ENCODE peak calls at places on chromosomes 5 and 9, in nine cellular contexts. One of them, this sample, is unnamed.

GRCh38 chr5:60806591-60807243 is 37.4 kb downstream of the ELOVL7 start:
- DNase-seq in BE2C: no peak
- DNase-seq in choroid plexus epithelial cell: no peak
- DNase-seq in endothelial cell: no peak
- DNase-seq in fibroblast of pulmonary artery: no peak
- DNase-seq in mesothelial cell of epicardium: no peak
- DNase-seq in stomach: no peak
- DNase-seq in spleen: no peak
- DNase-seq in lower leg skin: no peak
- DNase-seq in this sample: no peak

GRCh38 chr5:33231935-33232334 is 208.8 kb upstream of the TARS1 start:
- DNase-seq in choroid plexus epithelial cell: peak
- DNase-seq in mesothelial cell of epicardium: no peak
- DNase-seq in BE2C: no peak
- DNase-seq in lower leg skin: no peak
- DNase-seq in endothelial cell: no peak
- DNase-seq in spleen: no peak
- DNase-seq in fibroblast of pulmonary artery: peak
- DNase-seq in stomach: no peak
- DNase-seq in this sample: no peak

GRCh38 chr5:1655496-1656270 is 131.9 kb upstream of the LPCAT1 start:
- DNase-seq in spleen: no peak
- DNase-seq in fibroblast of pulmonary artery: no peak
- DNase-seq in mesothelial cell of epicardium: no peak
- DNase-seq in BE2C: no peak
- DNase-seq in lower leg skin: peak
- DNase-seq in stomach: no peak
- DNase-seq in endothelial cell: no peak
- DNase-seq in choroid plexus epithelial cell: no peak
- DNase-seq in this sample: no peak

GRCh38 chr5:164119806-164120440 is 614.5 kb downstream of the MAT2B start:
- DNase-seq in fibroblast of pulmonary artery: peak
- DNase-seq in lower leg skin: no peak
- DNase-seq in mesothelial cell of epicardium: no peak
- DNase-seq in endothelial cell: no peak
- DNase-seq in choroid plexus epithelial cell: peak
- DNase-seq in stomach: no peak
- DNase-seq in spleen: no peak
- DNase-seq in BE2C: peak
- DNase-seq in this sample: no peak

GRCh38 chr5:82386576-82386975 is 108.4 kb upstream of the RPS23 start:
- DNase-seq in mesothelial cell of epicardium: no peak
- DNase-seq in stomach: no peak
- DNase-seq in BE2C: no peak
- DNase-seq in choroid plexus epithelial cell: no peak
- DNase-seq in spleen: no peak
- DNase-seq in endothelial cell: no peak
- DNase-seq in fibroblast of pulmonary artery: no peak
- DNase-seq in lower leg skin: no peak
- DNase-seq in this sample: no peak

GRCh38 chr5:40376566-40376965 is 303.1 kb upstream of the PTGER4 start:
- DNase-seq in endothelial cell: no peak
- DNase-seq in fibroblast of pulmonary artery: no peak
- DNase-seq in BE2C: no peak
- DNase-seq in lower leg skin: no peak
- DNase-seq in mesothelial cell of epicardium: no peak
- DNase-seq in stomach: no peak
- DNase-seq in choroid plexus epithelial cell: no peak
- DNase-seq in spleen: no peak
- DNase-seq in this sample: no peak

GRCh38 chr9:13266172-13266571 is 13.3 kb downstream of the MPDZ start:
- DNase-seq in fibroblast of pulmonary artery: peak
- DNase-seq in mesothelial cell of epicardium: no peak
- DNase-seq in lower leg skin: no peak
- DNase-seq in stomach: no peak
- DNase-seq in spleen: no peak
- DNase-seq in choroid plexus epithelial cell: peak
- DNase-seq in BE2C: no peak
- DNase-seq in endothelial cell: no peak
- DNase-seq in this sample: no peak

GRCh38 chr5:133867341-133867740 is 101.1 kb downstream of the C5orf15 start:
- DNase-seq in lower leg skin: no peak
- DNase-seq in mesothelial cell of epicardium: no peak
- DNase-seq in fibroblast of pulmonary artery: no peak
- DNase-seq in stomach: no peak
- DNase-seq in BE2C: no peak
- DNase-seq in choroid plexus epithelial cell: no peak
- DNase-seq in spleen: no peak
- DNase-seq in endothelial cell: no peak
- DNase-seq in this sample: no peak

GRCh38 chr9:86405926-86406325 is 51.7 kb upstream of the TUT7 start:
- DNase-seq in BE2C: no peak
- DNase-seq in endothelial cell: no peak
- DNase-seq in mesothelial cell of epicardium: no peak
- DNase-seq in lower leg skin: no peak
- DNase-seq in stomach: no peak
- DNase-seq in fibroblast of pulmonary artery: peak
- DNase-seq in choroid plexus epithelial cell: peak
- DNase-seq in spleen: no peak
- DNase-seq in this sample: no peak

GRCh38 chr5:109318455-109319108 is 91.2 kb downstream of the PJA2 start:
- DNase-seq in mesothelial cell of epicardium: no peak
- DNase-seq in lower leg skin: no peak
- DNase-seq in endothelial cell: no peak
- DNase-seq in stomach: no peak
- DNase-seq in BE2C: no peak
- DNase-seq in fibroblast of pulmonary artery: no peak
- DNase-seq in choroid plexus epithelial cell: no peak
- DNase-seq in spleen: no peak
- DNase-seq in this sample: no peak

GRCh38 chr5:151141535-151141934 is 16.0 kb downstream of the ANXA6 start:
- DNase-seq in lower leg skin: no peak
- DNase-seq in stomach: no peak
- DNase-seq in BE2C: no peak
- DNase-seq in choroid plexus epithelial cell: peak
- DNase-seq in mesothelial cell of epicardium: no peak
- DNase-seq in fibroblast of pulmonary artery: no peak
- DNase-seq in spleen: peak
- DNase-seq in endothelial cell: no peak
- DNase-seq in this sample: no peak

GRCh38 chr5:180648658-180649296 is 623 bp downstream of the FLT4 start:
- DNase-seq in endothelial cell: peak
- DNase-seq in lower leg skin: peak
- DNase-seq in spleen: no peak
- DNase-seq in mesothelial cell of epicardium: no peak
- DNase-seq in BE2C: no peak
- DNase-seq in fibroblast of pulmonary artery: no peak
- DNase-seq in stomach: no peak
- DNase-seq in choroid plexus epithelial cell: no peak
- DNase-seq in this sample: peak

GRCh38 chr9:126328415-126328814 is 1.8 kb downstream of the MVB12B start:
- DNase-seq in spleen: no peak
- DNase-seq in BE2C: no peak
- DNase-seq in endothelial cell: no peak
- DNase-seq in stomach: no peak
- DNase-seq in mesothelial cell of epicardium: no peak
- DNase-seq in lower leg skin: no peak
- DNase-seq in fibroblast of pulmonary artery: no peak
- DNase-seq in choroid plexus epithelial cell: no peak
- DNase-seq in this sample: no peak

DNA sequence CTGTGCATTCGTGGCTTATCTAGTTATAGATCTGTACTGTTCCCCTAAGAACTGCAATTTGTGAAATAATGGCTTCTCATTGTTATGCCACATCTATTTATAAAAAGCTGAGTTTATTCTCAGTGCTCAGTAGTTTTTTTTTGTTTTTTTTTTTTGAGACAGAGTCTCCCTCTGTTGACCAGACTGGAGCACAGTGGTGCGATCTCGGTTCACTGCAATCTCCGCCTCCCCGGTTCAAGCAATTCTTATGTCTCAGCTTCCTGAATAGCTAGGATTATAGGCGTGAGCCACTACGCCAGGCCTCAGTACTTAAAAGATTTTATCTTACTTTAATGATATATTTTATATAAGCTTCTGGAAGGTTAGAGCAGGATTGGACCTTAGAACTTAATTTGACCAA is 19.0 kb downstream of the SEC61B start:
- DNase-seq in mesothelial cell of epicardium: no peak
- DNase-seq in endothelial cell: no peak
- DNase-seq in spleen: no peak
- DNase-seq in fibroblast of pulmonary artery: no peak
- DNase-seq in stomach: no peak
- DNase-seq in lower leg skin: no peak
- DNase-seq in choroid plexus epithelial cell: peak
- DNase-seq in BE2C: no peak
- DNase-seq in this sample: no peak
- TF ChIP-seq CTCF in mesothelial cell of epicardium: no peak
- TF ChIP-seq CTCF in endothelial cell: no peak
- TF ChIP-seq CTCF in spleen: no peak
- TF ChIP-seq CTCF in fibroblast of pulmonary artery: no peak
- TF ChIP-seq CTCF in stomach: no peak
- TF ChIP-seq CTCF in lower leg skin: no peak
- TF ChIP-seq CTCF in choroid plexus epithelial cell: peak
- TF ChIP-seq CTCF in BE2C: peak
- TF ChIP-seq CTCF in this sample: peak

GRCh38 chr5:18281947-18282557 is 647.8 kb downstream of the TAF11L14 start:
- DNase-seq in stomach: no peak
- DNase-seq in lower leg skin: no peak
- DNase-seq in choroid plexus epithelial cell: peak
- DNase-seq in fibroblast of pulmonary artery: peak
- DNase-seq in mesothelial cell of epicardium: no peak
- DNase-seq in BE2C: no peak
- DNase-seq in endothelial cell: no peak
- DNase-seq in spleen: no peak
- DNase-seq in this sample: no peak
- TF ChIP-seq CTCF in stomach: peak
- TF ChIP-seq CTCF in lower leg skin: no peak
- TF ChIP-seq CTCF in choroid plexus epithelial cell: peak
- TF ChIP-seq CTCF in fibroblast of pulmonary artery: peak
- TF ChIP-seq CTCF in mesothelial cell of epicardium: peak
- TF ChIP-seq CTCF in BE2C: peak
- TF ChIP-seq CTCF in endothelial cell: peak
- TF ChIP-seq CTCF in spleen: peak
- TF ChIP-seq CTCF in this sample: peak

GRCh38 chr5:114450516-114450909 is 88.6 kb downstream of the KCNN2 start:
- DNase-seq in spleen: no peak
- DNase-seq in mesothelial cell of epicardium: no peak
- DNase-seq in stomach: no peak
- DNase-seq in endothelial cell: no peak
- DNase-seq in choroid plexus epithelial cell: peak
- DNase-seq in lower leg skin: no peak
- DNase-seq in fibroblast of pulmonary artery: peak
- DNase-seq in BE2C: peak
- DNase-seq in this sample: no peak

GRCh38 chr5:114449836-114450515 is 88.1 kb downstream of the KCNN2 start:
- DNase-seq in spleen: peak
- DNase-seq in mesothelial cell of epicardium: peak
- DNase-seq in BE2C: peak
- DNase-seq in fibroblast of pulmonary artery: peak
- DNase-seq in choroid plexus epithelial cell: peak
- DNase-seq in lower leg skin: peak
- DNase-seq in endothelial cell: peak
- DNase-seq in stomach: peak
- DNase-seq in this sample: peak

GRCh38 chr5:114448496-114448895 is 86.6 kb downstream of the KCNN2 start:
- DNase-seq in mesothelial cell of epicardium: no peak
- DNase-seq in fibroblast of pulmonary artery: peak
- DNase-seq in endothelial cell: no peak
- DNase-seq in choroid plexus epithelial cell: no peak
- DNase-seq in BE2C: no peak
- DNase-seq in lower leg skin: no peak
- DNase-seq in spleen: no peak
- DNase-seq in stomach: no peak
- DNase-seq in this sample: no peak

DNA sequence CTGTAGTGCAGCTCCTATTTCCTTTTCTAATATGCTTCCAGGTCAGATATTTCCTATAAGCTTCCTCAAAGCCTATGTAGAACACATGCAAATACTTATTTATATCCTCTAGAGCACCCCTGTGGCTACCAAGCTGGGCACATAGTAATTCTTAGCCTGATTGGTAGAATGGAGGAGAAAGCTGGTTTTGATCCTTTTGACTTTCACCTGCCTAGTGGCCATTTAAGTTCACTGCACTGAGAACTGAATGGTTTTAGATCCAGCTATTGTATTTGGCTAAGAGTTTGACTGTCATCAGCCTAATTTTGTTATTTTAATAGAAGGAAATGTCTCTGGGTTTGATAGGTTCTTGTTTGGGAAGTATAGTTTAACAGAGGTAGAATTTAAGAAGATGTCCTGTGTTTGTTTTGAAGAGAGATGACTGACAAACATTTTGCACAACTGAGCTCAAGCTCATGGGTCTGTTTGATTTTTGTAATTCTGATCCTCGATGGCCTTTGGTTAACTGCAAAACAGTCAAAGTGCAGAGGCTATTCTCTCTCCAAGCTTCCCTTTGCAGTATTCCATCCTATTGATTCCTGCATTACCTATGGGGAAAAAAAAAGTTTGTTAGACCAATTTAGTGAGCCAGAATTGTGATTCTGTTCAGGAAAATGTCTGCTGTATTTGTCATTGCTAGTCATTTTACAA is 85.4 kb downstream of the KCNN2 start:
- DNase-seq in BE2C: no peak
- DNase-seq in fibroblast of pulmonary artery: peak
- DNase-seq in spleen: no peak
- DNase-seq in stomach: no peak
- DNase-seq in choroid plexus epithelial cell: peak
- DNase-seq in lower leg skin: no peak
- DNase-seq in endothelial cell: no peak
- DNase-seq in mesothelial cell of epicardium: no peak
- DNase-seq in this sample: no peak
- TF ChIP-seq CTCF in BE2C: peak
- TF ChIP-seq CTCF in fibroblast of pulmonary artery: peak
- TF ChIP-seq CTCF in spleen: no peak
- TF ChIP-seq CTCF in stomach: no peak
- TF ChIP-seq CTCF in choroid plexus epithelial cell: peak
- TF ChIP-seq CTCF in lower leg skin: no peak
- TF ChIP-seq CTCF in endothelial cell: peak
- TF ChIP-seq CTCF in mesothelial cell of epicardium: peak
- TF ChIP-seq CTCF in this sample: peak

DNA sequence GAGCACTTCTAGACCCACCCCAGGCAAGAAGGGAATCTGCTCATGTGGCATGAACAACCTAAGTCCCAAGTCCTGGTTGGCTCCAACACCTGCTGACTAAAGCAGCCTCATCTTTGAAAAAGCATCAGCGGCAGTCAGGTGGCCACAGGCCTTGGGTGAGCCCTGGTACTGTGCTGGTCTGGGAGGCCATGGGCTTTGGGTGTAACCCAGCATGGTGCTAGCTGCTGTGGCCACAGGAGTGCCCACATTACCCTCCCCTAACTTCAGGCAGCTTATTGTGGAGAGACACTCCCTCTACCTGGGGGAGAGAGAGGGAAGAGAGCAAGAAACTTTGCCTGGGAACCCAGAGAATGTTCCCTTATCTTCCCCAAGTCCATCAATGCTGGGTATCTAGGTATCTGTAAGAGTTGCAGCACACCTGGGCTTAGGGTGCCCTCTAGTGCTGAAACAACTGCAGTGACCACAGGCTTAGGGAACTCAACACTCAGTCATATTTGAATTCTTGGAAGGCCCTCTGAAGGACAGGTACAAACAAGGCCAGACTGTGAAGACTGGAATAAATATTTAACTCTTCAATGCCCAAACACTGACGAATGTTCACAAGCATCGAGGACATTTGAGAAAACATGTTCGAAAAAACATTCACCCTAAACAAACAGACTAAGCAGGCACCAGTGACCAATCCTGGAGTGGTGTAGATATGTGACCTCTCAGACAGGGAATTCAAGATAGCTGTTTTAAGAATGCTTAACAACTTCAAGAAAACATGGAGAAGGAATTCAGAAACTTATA is 69.9 kb upstream of the OR2K2 start:
- DNase-seq in endothelial cell: peak
- DNase-seq in BE2C: peak
- DNase-seq in fibroblast of pulmonary artery: peak
- DNase-seq in stomach: peak
- DNase-seq in mesothelial cell of epicardium: no peak
- DNase-seq in choroid plexus epithelial cell: peak
- DNase-seq in spleen: no peak
- DNase-seq in lower leg skin: no peak
- DNase-seq in this sample: no peak
- TF ChIP-seq CTCF in endothelial cell: peak
- TF ChIP-seq CTCF in BE2C: peak
- TF ChIP-seq CTCF in fibroblast of pulmonary artery: peak
- TF ChIP-seq CTCF in stomach: peak
- TF ChIP-seq CTCF in mesothelial cell of epicardium: no peak
- TF ChIP-seq CTCF in choroid plexus epithelial cell: peak
- TF ChIP-seq CTCF in spleen: no peak
- TF ChIP-seq CTCF in lower leg skin: no peak
- TF ChIP-seq CTCF in this sample: peak

This sample was measured in neural crest cell.